ENCODE peak calls at places on chromosomes 11 and 22, in ten cellular contexts. G is fibroblast of lung; C is stimulated activated CD8-positive, alpha-beta memory T cell treated with anti-CD3 and anti-CD28 coated beads, Interleukin-15, amount 100 ng/mL, for 1 hour; T is NCI-H1105; Y is AG09319; Q is lower leg skin; J is neural crest cell; E is activated T-cell treated with anti-CD3 and anti-CD28 coated beads for 1 hour; R is activated T-helper 9 cell treated with anti-CD3 and anti-CD28 coated beads, Interleukin-2, amount 50 U/mL, for 16 hours; L is H54. D is an unnamed sample.

GRCh38 chr11:33802414-33802950 is 28.2 kb upstream of the FBXO3 start:
- DNase-seq in T (peak; percentile 88), Q (no peak), L (peak; percentile 71), G (peak; percentile 92), J (peak; percentile 46), Y (peak; percentile 24), C (no peak), R (no peak), E (peak; percentile 3), D (peak; percentile 44)

GRCh38 chr11:1077033-1077416 is 2.4 kb downstream of the MUC2 start:
- DNase-seq in C (no peak), R (no peak), Q (no peak), J (no peak), Y (no peak), L (no peak), T (no peak), E (no peak), G (no peak), D (no peak)

GRCh38 chr11:57476883-57477506 is 16.7 kb downstream of the RTN4RL2 start:
- DNase-seq in Y (no peak), C (no peak), G (peak; percentile 36), R (no peak), L (no peak), Q (no peak), E (no peak), J (no peak), T (no peak), D (no peak)

GRCh38 chr11:16780146-16780545 is 41.7 kb downstream of the C11orf58 start:
- DNase-seq in G (no peak), L (no peak), J (no peak), Q (peak; percentile 82), R (no peak), T (no peak), Y (no peak), E (no peak), C (no peak), D (no peak)

GRCh38 chr11:102186836-102187235 is 76.6 kb downstream of the YAP1 start:
- DNase-seq in Y (no peak), J (peak; percentile 13), Q (no peak), C (no peak), G (peak; percentile 30), L (no peak), E (no peak), R (no peak), T (no peak), D (no peak)

GRCh38 chr11:62902932-62903331 is 18.2 kb downstream of the CHRM1 start:
- DNase-seq in C (no peak), L (no peak), Q (no peak), Y (no peak), R (no peak), J (no peak), T (no peak), G (peak; percentile 47), E (no peak), D (no peak)

GRCh38 chr11:3747704-3748103 is 49.6 kb downstream of the NUP98 start:
- DNase-seq in L (peak; percentile 31), C (no peak), Q (no peak), R (no peak), G (peak; percentile 73), J (no peak), T (no peak), E (no peak), Y (no peak), D (no peak)

GRCh38 chr11:72836111-72836510 is 21.9 kb downstream of the ATG16L2 start:
- DNase-seq in C (no peak), E (no peak), R (no peak), J (no peak), T (no peak), L (no peak), Y (no peak), Q (peak; percentile 84), G (no peak), D (no peak)

GRCh38 chr11:57779275-57779674 is 17.7 kb downstream of the CTNND1 start:
- DNase-seq in R (no peak), Y (peak; percentile 30), C (no peak), Q (no peak), T (no peak), L (no peak), E (no peak), J (no peak), G (peak; percentile 78), D (no peak)

GRCh38 chr22:50016988-50017700 is 4.6 kb upstream of the IL17REL start:
- DNase-seq in E (no peak), L (no peak), Q (no peak), Y (no peak), R (peak; percentile 72), J (no peak), G (peak; percentile 37), C (no peak), T (no peak), D (no peak)

GRCh38 chr22:39267966-39268365 is 23.2 kb upstream of the PDGFB start:
- DNase-seq in Q (no peak), E (no peak), L (no peak), T (no peak), J (no peak), C (no peak), R (no peak), Y (no peak), G (no peak), D (no peak)

GRCh38 chr11:128467041-128467440 is 120.3 kb downstream of the ETS1 start:
- DNase-seq in T (no peak), R (no peak), G (no peak), Q (no peak), Y (no peak), J (no peak), E (no peak), L (no peak), C (no peak), D (no peak)

GRCh38 chr11:114964676-114965214 is 286.4 kb downstream of the NXPE2 start:
- DNase-seq in J (no peak), E (no peak), L (no peak), Q (no peak), C (no peak), Y (no peak), R (no peak), T (peak; percentile 63), G (no peak), D (no peak)

GRCh38 chr11:35615911-35616900 is 2.1 kb upstream of the FJX1 start:
- DNase-seq in T (peak; percentile 57), Q (no peak), J (no peak), E (no peak), R (no peak), Y (no peak), G (peak; percentile 59), L (peak; percentile 42), C (no peak), D (no peak)

D was measured in progenitor cell of endocrine pancreas.